ENCODE peak calls at places on chromosome 11, in five cellular contexts. One of them, this sample, is unnamed.

GRCh38 chr11:119377961-119378667 is 3.4 kb downstream of the USP2 start:
- DNase-seq in activated naive CD8-positive, alpha-beta T cell treated with anti-CD3 and anti-CD28 coated beads for 36 hours: no peak
- DNase-seq in Right ventricle myocardium inferior: no peak
- DNase-seq in cardiac fibroblast: no peak
- DNase-seq in posterior cingulate gyrus: no peak
- DNase-seq in this sample: no peak

GRCh38 chr11:124737638-124738293 is 2.0 kb upstream of the NRGN start:
- DNase-seq in activated naive CD8-positive, alpha-beta T cell treated with anti-CD3 and anti-CD28 coated beads for 36 hours: no peak
- DNase-seq in Right ventricle myocardium inferior: no peak
- DNase-seq in cardiac fibroblast: no peak
- DNase-seq in posterior cingulate gyrus: peak; percentile 90
- DNase-seq in this sample: no peak

GRCh38 chr11:117144477-117145392 is 648 bp downstream of the PAFAH1B2 start:
- DNase-seq in activated naive CD8-positive, alpha-beta T cell treated with anti-CD3 and anti-CD28 coated beads for 36 hours: peak; percentile 48
- DNase-seq in Right ventricle myocardium inferior: peak; percentile 83
- DNase-seq in cardiac fibroblast: peak; percentile 78
- DNase-seq in posterior cingulate gyrus: no peak
- DNase-seq in this sample: peak; percentile 75

GRCh38 chr11:284081-285020 is 4.6 kb upstream of the PGGHG start:
- DNase-seq in activated naive CD8-positive, alpha-beta T cell treated with anti-CD3 and anti-CD28 coated beads for 36 hours: peak; percentile 25
- DNase-seq in Right ventricle myocardium inferior: peak; percentile 54
- DNase-seq in cardiac fibroblast: no peak
- DNase-seq in posterior cingulate gyrus: peak; percentile 80
- DNase-seq in this sample: no peak

GRCh38 chr11:125110996-125111340 is 458 bp downstream of the TMEM218 start:
- DNase-seq in activated naive CD8-positive, alpha-beta T cell treated with anti-CD3 and anti-CD28 coated beads for 36 hours: no peak
- DNase-seq in Right ventricle myocardium inferior: no peak
- DNase-seq in cardiac fibroblast: no peak
- DNase-seq in posterior cingulate gyrus: no peak
- DNase-seq in this sample: no peak

GRCh38 chr11:11148598-11148997 is 204.5 kb downstream of the CSNK2A3 start:
- DNase-seq in activated naive CD8-positive, alpha-beta T cell treated with anti-CD3 and anti-CD28 coated beads for 36 hours: no peak
- DNase-seq in Right ventricle myocardium inferior: no peak
- DNase-seq in cardiac fibroblast: no peak
- DNase-seq in posterior cingulate gyrus: no peak
- DNase-seq in this sample: no peak

GRCh38 chr11:45935349-45936064 is 13.1 kb downstream of the LARGE2 start:
- DNase-seq in activated naive CD8-positive, alpha-beta T cell treated with anti-CD3 and anti-CD28 coated beads for 36 hours: no peak
- DNase-seq in Right ventricle myocardium inferior: no peak
- DNase-seq in cardiac fibroblast: no peak
- DNase-seq in posterior cingulate gyrus: no peak
- DNase-seq in this sample: no peak

GRCh38 chr11:121762820-121763219 is 310.1 kb upstream of the SORL1-AS1 start:
- DNase-seq in activated naive CD8-positive, alpha-beta T cell treated with anti-CD3 and anti-CD28 coated beads for 36 hours: no peak
- DNase-seq in Right ventricle myocardium inferior: peak; percentile 68
- DNase-seq in cardiac fibroblast: peak; percentile 54
- DNase-seq in posterior cingulate gyrus: peak; percentile 74
- DNase-seq in this sample: peak; percentile 19

GRCh38 chr11:128757235-128757711 is 63.4 kb downstream of the FLI1 start:
- DNase-seq in activated naive CD8-positive, alpha-beta T cell treated with anti-CD3 and anti-CD28 coated beads for 36 hours: peak; percentile 68
- DNase-seq in Right ventricle myocardium inferior: no peak
- DNase-seq in cardiac fibroblast: peak; percentile 83
- DNase-seq in posterior cingulate gyrus: no peak
- DNase-seq in this sample: no peak

GRCh38 chr11:64638017-64638664 is 47.1 kb downstream of the SLC22A12 start:
- DNase-seq in activated naive CD8-positive, alpha-beta T cell treated with anti-CD3 and anti-CD28 coated beads for 36 hours: no peak
- DNase-seq in Right ventricle myocardium inferior: peak; percentile 58
- DNase-seq in cardiac fibroblast: no peak
- DNase-seq in posterior cingulate gyrus: peak; percentile 93
- DNase-seq in this sample: no peak

GRCh38 chr11:85530596-85530995 is 96.5 kb downstream of the DLG2 start:
- DNase-seq in activated naive CD8-positive, alpha-beta T cell treated with anti-CD3 and anti-CD28 coated beads for 36 hours: no peak
- DNase-seq in Right ventricle myocardium inferior: no peak
- DNase-seq in cardiac fibroblast: peak; percentile 16
- DNase-seq in posterior cingulate gyrus: no peak
- DNase-seq in this sample: no peak

GRCh38 chr11:35192347-35192746 is 53.4 kb downstream of the CD44 start:
- DNase-seq in activated naive CD8-positive, alpha-beta T cell treated with anti-CD3 and anti-CD28 coated beads for 36 hours: no peak
- DNase-seq in Right ventricle myocardium inferior: no peak
- DNase-seq in cardiac fibroblast: peak; percentile 38
- DNase-seq in posterior cingulate gyrus: no peak
- DNase-seq in this sample: no peak

GRCh38 chr11:17991799-17992433 is 20.9 kb downstream of the SERGEF start:
- DNase-seq in activated naive CD8-positive, alpha-beta T cell treated with anti-CD3 and anti-CD28 coated beads for 36 hours: peak; percentile 27
- DNase-seq in Right ventricle myocardium inferior: no peak
- DNase-seq in cardiac fibroblast: peak; percentile 70
- DNase-seq in posterior cingulate gyrus: no peak
- DNase-seq in this sample: no peak

GRCh38 chr11:94795799-94796580 is 27.8 kb downstream of the AMOTL1 start:
- DNase-seq in activated naive CD8-positive, alpha-beta T cell treated with anti-CD3 and anti-CD28 coated beads for 36 hours: no peak
- DNase-seq in Right ventricle myocardium inferior: no peak
- DNase-seq in cardiac fibroblast: no peak
- DNase-seq in posterior cingulate gyrus: no peak
- DNase-seq in this sample: no peak

GRCh38 chr11:118537409-118537980 is 6.5 kb downstream of the TMEM25 start:
- DNase-seq in activated naive CD8-positive, alpha-beta T cell treated with anti-CD3 and anti-CD28 coated beads for 36 hours: no peak
- DNase-seq in Right ventricle myocardium inferior: no peak
- DNase-seq in cardiac fibroblast: peak; percentile 32
- DNase-seq in posterior cingulate gyrus: no peak
- DNase-seq in this sample: no peak

GRCh38 chr11:6719588-6719987 is 36.4 kb upstream of the MRPL17 start:
- DNase-seq in activated naive CD8-positive, alpha-beta T cell treated with anti-CD3 and anti-CD28 coated beads for 36 hours: no peak
- DNase-seq in Right ventricle myocardium inferior: no peak
- DNase-seq in cardiac fibroblast: peak; percentile 33
- DNase-seq in posterior cingulate gyrus: no peak
- DNase-seq in this sample: no peak